ENCODE peak calls at places on chromosomes 1 and 21, in six cellular contexts. I is left ventricle myocardium superior, X is heart right ventricle, R is iPS-NIHi11, Z is GM23338, J is hypothalamus. H is an unnamed sample.
A peak's percentile ranks its signal among the peaks of the same experiment; 100 is the strongest.

GRCh38 chr1:230824571-230825060 is 43.7 kb downstream of the C1orf198 start:
- DNase-seq in I (peak; percentile 28), X (no peak), R (no peak), Z (no peak), J (no peak), H (no peak)

GRCh38 chr1:4601986-4602385 is 52.4 kb upstream of the AJAP1 start:
- DNase-seq in I (no peak), X (no peak), R (no peak), Z (no peak), J (no peak), H (no peak)

GRCh38 chr1:32758795-32759430 is 56.3 kb upstream of the SYNC start:
- DNase-seq in I (no peak), X (no peak), R (no peak), Z (no peak), J (no peak), H (no peak)

GRCh38 chr1:27137022-27137542 is 17.8 kb downstream of the SLC9A1 start:
- DNase-seq in I (peak; percentile 74), X (peak; percentile 44), R (no peak), Z (peak; percentile 55), J (no peak), H (peak; percentile 65)

GRCh38 chr1:68717330-68717729 is 220.4 kb upstream of the DEPDC1 start:
- DNase-seq in I (no peak), X (no peak), R (no peak), Z (no peak), J (no peak), H (no peak)

GRCh38 chr1:3168678-3169077 is 99.7 kb downstream of the PRDM16 start:
- DNase-seq in I (no peak), X (no peak), R (no peak), Z (no peak), J (no peak), H (no peak)

GRCh38 chr1:245592083-245592460 is 437.3 kb downstream of the KIF26B start:
- DNase-seq in I (no peak), X (no peak), R (no peak), Z (no peak), J (no peak), H (no peak)

GRCh38 chr1:191174298-191174697 is 696.6 kb upstream of the BRINP3 start:
- DNase-seq in I (no peak), X (no peak), R (no peak), Z (peak; percentile 21), J (no peak), H (no peak)

GRCh38 chr21:33412832-33413519 is 9.8 kb downstream of the IFNGR2 start:
- DNase-seq in I (no peak), X (no peak), R (no peak), Z (peak; percentile 22), J (no peak), H (no peak)

GRCh38 chr1:27342778-27343638 is 1.2 kb downstream of the SYTL1 start:
- DNase-seq in I (no peak), X (no peak), R (peak; percentile 55), Z (no peak), J (no peak), H (no peak)

GRCh38 chr1:230250676-230251075 is 175.5 kb downstream of the PGBD5 start:
- DNase-seq in I (no peak), X (peak; percentile 1), R (no peak), Z (peak; percentile 43), J (no peak), H (no peak)

GRCh38 chr1:200081982-200082272 is 54.4 kb downstream of the NR5A2 start:
- DNase-seq in I (no peak), X (no peak), R (peak; percentile 37), Z (peak; percentile 44), J (no peak), H (no peak)

GRCh38 chr1:62311473-62311943 is 7.7 kb downstream of the KANK4 start:
- DNase-seq in I (no peak), X (no peak), R (no peak), Z (no peak), J (no peak), H (no peak)

GRCh38 chr1:35748326-35748725 is 21.5 kb downstream of the CLSPN start:
- DNase-seq in I (no peak), X (no peak), R (no peak), Z (no peak), J (no peak), H (no peak)

GRCh38 chr1:87880747-87881133 is 552.1 kb downstream of the LMO4 start:
- DNase-seq in I (no peak), X (no peak), R (no peak), Z (no peak), J (no peak), H (no peak)

GRCh38 chr1:215749423-215749822 is 182.3 kb downstream of the KCTD3 start:
- DNase-seq in I (no peak), X (no peak), R (no peak), Z (no peak), J (no peak), H (no peak)

GRCh38 chr1:6126028-6126427 is 54.1 kb downstream of the CHD5 start:
- DNase-seq in I (no peak), X (no peak), R (no peak), Z (no peak), J (no peak), H (no peak)

GRCh38 chr1:110580244-110580643 is 25.9 kb downstream of the KCNA2 start:
- DNase-seq in I (no peak), X (peak; percentile 18), R (no peak), Z (no peak), J (no peak), H (no peak)